ENCODE peak calls at places on chromosomes 1 and 21, in eight cellular contexts. T is RWPE1, D is epithelial cell of esophagus, G is NCI-H1092, C is MM.1S, K is NCI-H2081, S is transverse colon, B is GM23338. V is an unnamed sample.

GRCh38 chr1:145985502-145986439 is 10.6 kb downstream of the TXNIP start:
- DNase-seq in T (no peak), D (peak), G (no peak), C (no peak), K (no peak), S (no peak), B (peak), V (peak)

GRCh38 chr1:16006552-16007485 is 2.8 kb downstream of the SRARP start:
- DNase-seq in T (peak), D (peak), G (no peak), C (peak), K (no peak), S (no peak), B (no peak), V (peak)

GRCh38 chr1:210070531-210070930 is 132.5 kb downstream of the SYT14 start:
- DNase-seq in T (no peak), D (no peak), G (no peak), C (no peak), K (no peak), S (no peak), B (no peak), V (no peak)

GRCh38 chr1:179598631-179599030 is 7.0 kb downstream of the TDRD5 start:
- DNase-seq in T (no peak), D (no peak), G (no peak), C (no peak), K (no peak), S (no peak), B (no peak), V (no peak)

GRCh38 chr21:41508415-41509205 is 652 bp upstream of the TMPRSS2 start:
- DNase-seq in T (no peak), D (no peak), G (no peak), C (no peak), K (no peak), S (no peak), B (peak), V (peak)

GRCh38 chr1:248630551-248630950 is 4.3 kb downstream of the OR2T11 start:
- DNase-seq in T (no peak), D (no peak), G (no peak), C (no peak), K (no peak), S (no peak), B (no peak), V (no peak)

GRCh38 chr1:14891991-14892390 is 261.6 kb upstream of the TMEM51 start:
- DNase-seq in T (no peak), D (no peak), G (no peak), C (no peak), K (no peak), S (no peak), B (no peak), V (no peak)

GRCh38 chr1:211897011-211897410 is 66.4 kb upstream of the LPGAT1 start:
- DNase-seq in T (no peak), D (no peak), G (no peak), C (no peak), K (peak), S (no peak), B (no peak), V (no peak)

GRCh38 chr1:20588634-20589225 is at the start of gene CDA:
- DNase-seq in T (peak), D (peak), G (no peak), C (peak), K (no peak), S (peak), B (peak), V (peak)

GRCh38 chr1:240947438-240948224 is 335.7 kb upstream of the GREM2 start:
- DNase-seq in T (no peak), D (no peak), G (no peak), C (no peak), K (no peak), S (no peak), B (no peak), V (no peak)

GRCh38 chr1:207463021-207463420 is 8.9 kb downstream of the CR2 start:
- DNase-seq in T (no peak), D (peak), G (no peak), C (no peak), K (no peak), S (no peak), B (no peak), V (no peak)

GRCh38 chr21:46323227-46323709 is 402 bp downstream of the C21orf58 start:
- DNase-seq in T (no peak), D (peak), G (no peak), C (peak), K (no peak), S (no peak), B (peak), V (no peak)

GRCh38 chr21:21973806-21974205 is 975.6 kb downstream of the NCAM2 start:
- DNase-seq in T (no peak), D (no peak), G (no peak), C (no peak), K (no peak), S (no peak), B (peak), V (no peak)

GRCh38 chr1:32773018-32773763 is 44.0 kb downstream of the YARS1 start:
- DNase-seq in T (peak), D (peak), G (peak), C (peak), K (peak), S (peak), B (peak), V (peak)

GRCh38 chr1:221316491-221317056 is 425.3 kb downstream of the DUSP10 start:
- DNase-seq in T (no peak), D (peak), G (no peak), C (no peak), K (no peak), S (no peak), B (no peak), V (no peak)

GRCh38 chr1:9889411-9889810 is 20.7 kb downstream of the CTNNBIP1 start:
- DNase-seq in T (no peak), D (no peak), G (no peak), C (no peak), K (no peak), S (no peak), B (no peak), V (no peak)

GRCh38 chr1:172138636-172139035 is 281.8 kb upstream of the C1orf105 start:
- DNase-seq in T (peak), D (peak), G (no peak), C (no peak), K (no peak), S (no peak), B (no peak), V (no peak)